ENCODE peak calls at places on chromosomes 11 and 22, in six cellular contexts. R, Y, I, H, E and O are unnamed samples.

GRCh38 chr22:47166446-47167016 is 404.1 kb downstream of the TBC1D22A start:
- DNase-seq in R (peak; percentile 8), Y (no peak), I (no peak), H (no peak), E (no peak), O (no peak)

GRCh38 chr11:104490182-104490581 is 326.2 kb upstream of the PDGFD start:
- DNase-seq in R (no peak), Y (peak; percentile 4), I (no peak), H (peak; percentile 21), E (no peak), O (no peak)

GRCh38 chr11:129249351-129249750 is 57.2 kb upstream of the ARHGAP32 start:
- DNase-seq in R (no peak), Y (no peak), I (no peak), H (no peak), E (peak; percentile 13), O (no peak)

GRCh38 chr11:110000045-110000502 is 93.1 kb upstream of the ZC3H12C start:
- DNase-seq in R (no peak), Y (no peak), I (no peak), H (no peak), E (peak; percentile 38), O (no peak)

GRCh38 chr11:66619080-66619554 is 2.7 kb downstream of the RBM14 start:
- DNase-seq in R (no peak), Y (peak; percentile 24), I (no peak), H (no peak), E (no peak), O (no peak)

GRCh38 chr11:84468255-84468654 is 1158.9 kb downstream of the DLG2 start:
- DNase-seq in R (no peak), Y (no peak), I (no peak), H (no peak), E (no peak), O (peak; percentile 2)

GRCh38 chr11:95444309-95445202 is 213.6 kb upstream of the SESN3 start:
- DNase-seq in R (no peak), Y (no peak), I (no peak), H (no peak), E (no peak), O (no peak)

GRCh38 chr22:32619614-32620426 is 145.2 kb downstream of the FBXO7 start:
- DNase-seq in R (peak; percentile 22), Y (no peak), I (no peak), H (no peak), E (no peak), O (no peak)

GRCh38 chr11:44404323-44404705 is 94.4 kb upstream of the ALX4 start:
- DNase-seq in R (no peak), Y (no peak), I (no peak), H (no peak), E (no peak), O (no peak)

GRCh38 chr11:116529210-116529609 is 243.6 kb downstream of the BUD13 start:
- DNase-seq in R (no peak), Y (no peak), I (no peak), H (no peak), E (no peak), O (no peak)

GRCh38 chr11:132177106-132177505 is 806.7 kb downstream of the NTM start:
- DNase-seq in R (no peak), Y (no peak), I (no peak), H (peak; percentile 80), E (no peak), O (peak; percentile 43)

GRCh38 chr11:69982675-69983570 is 95.2 kb upstream of the ANO1 start:
- DNase-seq in R (no peak), Y (no peak), I (no peak), H (peak; percentile 13), E (no peak), O (no peak)